ENCODE peak calls at places on chromosomes 16 and 17, in six cellular contexts. C, D, L, H, R and T are unnamed samples.

GRCh38 chr16:50402298-50402895 is 33.6 kb upstream of the BRD7 start:
- DNase-seq in D (no peak), L (no peak), H (no peak), R (no peak), C (no peak), T (no peak)

GRCh38 chr16:24367186-24367585 is 111.1 kb downstream of the CACNG3 start:
- DNase-seq in H (no peak), R (no peak), C (peak), D (no peak), L (no peak), T (no peak)

GRCh38 chr17:42527932-42528331 is 8.1 kb upstream of the NAGLU start:
- DNase-seq in D (no peak), R (no peak), C (no peak), L (no peak), H (no peak), T (no peak)

GRCh38 chr17:2954898-2955445 is 108.4 kb downstream of the OR1D5 start:
- DNase-seq in L (peak), H (peak), C (peak), D (peak), R (no peak), T (no peak)

GRCh38 chr17:6279659-6280058 is 155.3 kb downstream of the AIPL1 start:
- DNase-seq in H (peak), L (peak), C (no peak), R (peak), D (peak), T (peak)

GRCh38 chr16:79182618-79183017 is 417.9 kb downstream of the MAF start:
- DNase-seq in L (no peak), C (peak), H (no peak), R (no peak), D (no peak), T (no peak)

GRCh38 chr17:48048321-48049140 is at the start of gene NFE2L1:
- DNase-seq in H (peak), L (peak), C (peak), R (peak), D (peak), T (peak)

GRCh38 chr16:2226245-2226793 is 2.9 kb downstream of the E4F1 start:
- DNase-seq in R (no peak), C (no peak), L (no peak), D (no peak), H (no peak), T (no peak)

GRCh38 chr17:35749560-35750412 is 3.3 kb downstream of the GAS2L2 start:
- DNase-seq in R (peak), L (no peak), C (peak), D (no peak), H (no peak), T (peak)

GRCh38 chr16:52827456-52827855 is 225.2 kb downstream of the CHD9NB start:
- DNase-seq in D (no peak), C (no peak), R (no peak), H (no peak), L (no peak), T (no peak)

GRCh38 chr17:56305017-56305416 is 151.7 kb downstream of the ANKFN1 start:
- DNase-seq in D (no peak), L (no peak), H (no peak), C (no peak), R (peak), T (no peak)

GRCh38 chr16:28317040-28317880 is 24.9 kb downstream of the SBK1 start:
- DNase-seq in C (peak), H (peak), R (peak), L (peak), D (peak), T (peak)

GRCh38 chr17:53166736-53167135 is 656.0 kb upstream of the KIF2B start:
- DNase-seq in C (no peak), R (no peak), D (no peak), L (no peak), H (no peak), T (no peak)

GRCh38 chr17:77106874-77107358 is 33.9 kb upstream of the SEC14L1 start:
- DNase-seq in C (no peak), H (peak), L (peak), D (no peak), R (peak), T (no peak)

GRCh38 chr17:48915459-48916282 is 7.5 kb downstream of the UBE2Z start:
- DNase-seq in R (no peak), L (no peak), H (peak), D (no peak), C (peak), T (peak)

DNA sequence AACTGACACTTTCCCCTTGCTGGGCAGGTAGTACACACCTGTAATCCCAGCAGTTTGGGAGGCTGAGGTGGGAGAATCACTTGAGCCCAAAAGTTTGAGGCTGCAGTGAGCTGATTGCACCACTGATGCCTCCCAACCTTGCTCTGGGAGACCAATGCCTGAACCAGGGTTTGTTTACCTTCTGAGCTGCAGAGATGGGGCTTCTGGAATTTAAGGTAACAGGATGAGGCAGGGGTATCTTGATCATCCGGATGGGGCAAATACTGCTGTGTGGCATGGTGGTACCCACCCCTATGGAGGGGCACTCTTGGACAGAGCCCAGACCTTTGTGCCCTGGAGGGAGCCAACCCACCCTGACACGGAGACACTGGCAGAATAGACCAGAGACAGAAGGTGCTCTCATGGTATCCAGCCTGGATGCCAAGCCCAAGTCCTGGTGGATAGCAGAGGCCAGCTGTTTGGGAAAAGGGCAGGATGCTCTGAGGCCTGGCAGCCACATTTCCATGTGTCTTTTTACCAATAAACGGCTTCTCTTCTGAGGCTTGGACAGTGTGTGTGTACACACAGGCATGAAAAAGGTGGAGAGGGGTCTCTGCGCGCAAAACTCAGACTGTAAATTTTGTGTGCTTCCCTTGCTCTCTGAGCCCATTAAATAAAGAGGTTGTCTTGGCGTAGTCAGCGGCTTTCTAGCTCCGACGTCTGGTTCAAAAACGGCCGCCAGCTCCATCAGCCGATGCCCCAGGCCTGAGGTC is 4.4 kb downstream of the ZNF48 start:
- DNase-seq in R (no peak), L (no peak), H (no peak), C (peak), D (no peak), T (no peak)
- H3K27ac ChIP-seq in R (peak), L (no peak), H (no peak), C (peak), D (peak), T (peak)

GRCh38 chr17:72538921-72539352 is 418.1 kb downstream of the SOX9 start:
- DNase-seq in R (peak), L (no peak), H (no peak), C (no peak), D (no peak), T (no peak)
- H3K4me2 ChIP-seq in R (peak), L (no peak), H (no peak), C (no peak), D (no peak), T (peak)

GRCh38 chr16:67052399-67052798 is 23.4 kb downstream of the CBFB start:
- DNase-seq in L (no peak), H (no peak), C (no peak), R (no peak), D (no peak), T (no peak)

GRCh38 chr16:67053767-67054334 is 24.9 kb downstream of the CBFB start:
- DNase-seq in H (no peak), R (no peak), C (no peak), L (no peak), D (no peak), T (no peak)

GRCh38 chr16:67055712-67056487 is 27.0 kb downstream of the CBFB start:
- DNase-seq in L (no peak), D (no peak), C (peak), H (no peak), R (no peak), T (peak)
- TF ChIP-seq EZH2phosphoT487 in L (no peak), D (no peak), C (no peak), H (no peak), R (no peak), T (no peak)

GRCh38 chr16:87824991-87825841 is 44.1 kb downstream of the SLC7A5 start:
- DNase-seq in H (no peak), R (peak), C (no peak), D (no peak), L (no peak), T (no peak)
- H3K27ac ChIP-seq in H (no peak), R (no peak), C (no peak), D (no peak), L (no peak), T (no peak)